ENCODE peak calls at places on chromosomes 4 and X, in nine cellular contexts. One of them, this sample, is unnamed.

GRCh38 chr4:77921701-77922100 is 59.1 kb downstream of the MRPL1 start:
- DNase-seq in NAMALWA: no peak
- DNase-seq in kidney tubule cell: peak; percentile 88
- DNase-seq in ELR: peak; percentile 95
- DNase-seq in fibroblast of lung: peak; percentile 88
- DNase-seq in stimulated activated CD4-positive, alpha-beta T cell treated with anti-CD3 and anti-CD28 coated beads, TNF-alpha, amount 100 ng/mL, for 4 hours: no peak
- DNase-seq in activated gamma-delta T cell treated with Interleukin-2 at 50 U/mL for 16 hours: no peak
- DNase-seq in H54: peak; percentile 16
- DNase-seq in GM13976: no peak
- DNase-seq in this sample: no peak

GRCh38 chr4:88720749-88721428 is 23.3 kb upstream of the NAP1L5 start:
- DNase-seq in ELR: no peak
- DNase-seq in fibroblast of lung: no peak
- DNase-seq in H54: no peak
- DNase-seq in activated gamma-delta T cell treated with Interleukin-2 at 50 U/mL for 16 hours: no peak
- DNase-seq in kidney tubule cell: no peak
- DNase-seq in NAMALWA: no peak
- DNase-seq in GM13976: no peak
- DNase-seq in stimulated activated CD4-positive, alpha-beta T cell treated with anti-CD3 and anti-CD28 coated beads, TNF-alpha, amount 100 ng/mL, for 4 hours: no peak
- DNase-seq in this sample: no peak

GRCh38 chrX:95662200-95662599 is 1022.4 kb upstream of the DIAPH2 start:
- DNase-seq in kidney tubule cell: no peak
- DNase-seq in H54: no peak
- DNase-seq in NAMALWA: no peak
- DNase-seq in activated gamma-delta T cell treated with Interleukin-2 at 50 U/mL for 16 hours: no peak
- DNase-seq in fibroblast of lung: no peak
- DNase-seq in ELR: no peak
- DNase-seq in stimulated activated CD4-positive, alpha-beta T cell treated with anti-CD3 and anti-CD28 coated beads, TNF-alpha, amount 100 ng/mL, for 4 hours: no peak
- DNase-seq in GM13976: no peak
- DNase-seq in this sample: no peak

GRCh38 chrX:38717871-38718270 is 83.4 kb upstream of the MID1IP1 start:
- DNase-seq in NAMALWA: peak; percentile 42
- DNase-seq in ELR: peak; percentile 32
- DNase-seq in H54: no peak
- DNase-seq in activated gamma-delta T cell treated with Interleukin-2 at 50 U/mL for 16 hours: no peak
- DNase-seq in GM13976: peak; percentile 40
- DNase-seq in fibroblast of lung: peak; percentile 26
- DNase-seq in kidney tubule cell: peak; percentile 25
- DNase-seq in stimulated activated CD4-positive, alpha-beta T cell treated with anti-CD3 and anti-CD28 coated beads, TNF-alpha, amount 100 ng/mL, for 4 hours: no peak
- DNase-seq in this sample: peak; percentile 70

GRCh38 chrX:67692246-67692645 is 148.4 kb downstream of the AR start:
- DNase-seq in activated gamma-delta T cell treated with Interleukin-2 at 50 U/mL for 16 hours: no peak
- DNase-seq in fibroblast of lung: peak; percentile 24
- DNase-seq in GM13976: no peak
- DNase-seq in H54: no peak
- DNase-seq in NAMALWA: no peak
- DNase-seq in stimulated activated CD4-positive, alpha-beta T cell treated with anti-CD3 and anti-CD28 coated beads, TNF-alpha, amount 100 ng/mL, for 4 hours: no peak
- DNase-seq in ELR: peak; percentile 32
- DNase-seq in kidney tubule cell: peak; percentile 61
- DNase-seq in this sample: no peak

GRCh38 chrX:153546386-153546785 is 28.9 kb downstream of the ATP2B3 start:
- DNase-seq in activated gamma-delta T cell treated with Interleukin-2 at 50 U/mL for 16 hours: no peak
- DNase-seq in ELR: no peak
- DNase-seq in GM13976: no peak
- DNase-seq in fibroblast of lung: no peak
- DNase-seq in stimulated activated CD4-positive, alpha-beta T cell treated with anti-CD3 and anti-CD28 coated beads, TNF-alpha, amount 100 ng/mL, for 4 hours: no peak
- DNase-seq in kidney tubule cell: no peak
- DNase-seq in H54: no peak
- DNase-seq in NAMALWA: no peak
- DNase-seq in this sample: no peak

GRCh38 chrX:134849390-134849789 is 141.4 kb upstream of the SMIM10 start:
- DNase-seq in GM13976: no peak
- DNase-seq in activated gamma-delta T cell treated with Interleukin-2 at 50 U/mL for 16 hours: no peak
- DNase-seq in H54: no peak
- DNase-seq in kidney tubule cell: peak; percentile 65
- DNase-seq in stimulated activated CD4-positive, alpha-beta T cell treated with anti-CD3 and anti-CD28 coated beads, TNF-alpha, amount 100 ng/mL, for 4 hours: no peak
- DNase-seq in fibroblast of lung: peak; percentile 54
- DNase-seq in NAMALWA: no peak
- DNase-seq in ELR: peak; percentile 68
- DNase-seq in this sample: no peak

GRCh38 chr4:177032341-177032740 is 239.6 kb upstream of the VEGFC start:
- DNase-seq in GM13976: no peak
- DNase-seq in stimulated activated CD4-positive, alpha-beta T cell treated with anti-CD3 and anti-CD28 coated beads, TNF-alpha, amount 100 ng/mL, for 4 hours: no peak
- DNase-seq in kidney tubule cell: no peak
- DNase-seq in H54: no peak
- DNase-seq in fibroblast of lung: no peak
- DNase-seq in NAMALWA: no peak
- DNase-seq in activated gamma-delta T cell treated with Interleukin-2 at 50 U/mL for 16 hours: no peak
- DNase-seq in ELR: no peak
- DNase-seq in this sample: no peak

GRCh38 chr4:25209702-25210101 is 24.1 kb upstream of the PI4K2B start:
- DNase-seq in kidney tubule cell: no peak
- DNase-seq in fibroblast of lung: no peak
- DNase-seq in activated gamma-delta T cell treated with Interleukin-2 at 50 U/mL for 16 hours: no peak
- DNase-seq in NAMALWA: no peak
- DNase-seq in H54: no peak
- DNase-seq in stimulated activated CD4-positive, alpha-beta T cell treated with anti-CD3 and anti-CD28 coated beads, TNF-alpha, amount 100 ng/mL, for 4 hours: no peak
- DNase-seq in ELR: no peak
- DNase-seq in GM13976: no peak
- DNase-seq in this sample: no peak

GRCh38 chr4:185384877-185385465 is 10.8 kb downstream of the LRP2BP start:
- DNase-seq in fibroblast of lung: peak; percentile 18
- DNase-seq in NAMALWA: no peak
- DNase-seq in kidney tubule cell: no peak
- DNase-seq in activated gamma-delta T cell treated with Interleukin-2 at 50 U/mL for 16 hours: no peak
- DNase-seq in stimulated activated CD4-positive, alpha-beta T cell treated with anti-CD3 and anti-CD28 coated beads, TNF-alpha, amount 100 ng/mL, for 4 hours: no peak
- DNase-seq in H54: no peak
- DNase-seq in ELR: no peak
- DNase-seq in GM13976: no peak
- DNase-seq in this sample: no peak

GRCh38 chrX:118475903-118476302 is 19.7 kb upstream of the DOCK11 start:
- DNase-seq in activated gamma-delta T cell treated with Interleukin-2 at 50 U/mL for 16 hours: no peak
- DNase-seq in stimulated activated CD4-positive, alpha-beta T cell treated with anti-CD3 and anti-CD28 coated beads, TNF-alpha, amount 100 ng/mL, for 4 hours: no peak
- DNase-seq in H54: no peak
- DNase-seq in kidney tubule cell: no peak
- DNase-seq in NAMALWA: no peak
- DNase-seq in fibroblast of lung: no peak
- DNase-seq in GM13976: no peak
- DNase-seq in ELR: no peak
- DNase-seq in this sample: no peak

GRCh38 chr4:1695913-1696312 is 11.8 kb upstream of the FAM53A start:
- DNase-seq in stimulated activated CD4-positive, alpha-beta T cell treated with anti-CD3 and anti-CD28 coated beads, TNF-alpha, amount 100 ng/mL, for 4 hours: no peak
- DNase-seq in activated gamma-delta T cell treated with Interleukin-2 at 50 U/mL for 16 hours: no peak
- DNase-seq in kidney tubule cell: no peak
- DNase-seq in NAMALWA: no peak
- DNase-seq in ELR: no peak
- DNase-seq in fibroblast of lung: no peak
- DNase-seq in H54: no peak
- DNase-seq in GM13976: no peak
- DNase-seq in this sample: no peak

GRCh38 chr4:176261481-176261880 is 7.5 kb downstream of the ASB5 start:
- DNase-seq in ELR: no peak
- DNase-seq in NAMALWA: no peak
- DNase-seq in kidney tubule cell: no peak
- DNase-seq in H54: no peak
- DNase-seq in stimulated activated CD4-positive, alpha-beta T cell treated with anti-CD3 and anti-CD28 coated beads, TNF-alpha, amount 100 ng/mL, for 4 hours: no peak
- DNase-seq in fibroblast of lung: peak; percentile 95
- DNase-seq in activated gamma-delta T cell treated with Interleukin-2 at 50 U/mL for 16 hours: no peak
- DNase-seq in GM13976: no peak
- DNase-seq in this sample: no peak

GRCh38 chrX:119266364-119266995 is 30.4 kb downstream of the PGRMC1 start:
- DNase-seq in H54: peak; percentile 11
- DNase-seq in GM13976: peak; percentile 26
- DNase-seq in ELR: peak; percentile 38
- DNase-seq in NAMALWA: peak; percentile 38
- DNase-seq in stimulated activated CD4-positive, alpha-beta T cell treated with anti-CD3 and anti-CD28 coated beads, TNF-alpha, amount 100 ng/mL, for 4 hours: no peak
- DNase-seq in fibroblast of lung: peak; percentile 33
- DNase-seq in kidney tubule cell: peak; percentile 29
- DNase-seq in activated gamma-delta T cell treated with Interleukin-2 at 50 U/mL for 16 hours: no peak
- DNase-seq in this sample: peak; percentile 63

GRCh38 chr4:77385124-77385969 is 220.3 kb upstream of the CXCL13 start:
- DNase-seq in fibroblast of lung: peak; percentile 77
- DNase-seq in H54: peak; percentile 15
- DNase-seq in kidney tubule cell: peak; percentile 67
- DNase-seq in NAMALWA: peak; percentile 75
- DNase-seq in GM13976: peak; percentile 36
- DNase-seq in ELR: peak; percentile 55
- DNase-seq in activated gamma-delta T cell treated with Interleukin-2 at 50 U/mL for 16 hours: peak; percentile 35
- DNase-seq in stimulated activated CD4-positive, alpha-beta T cell treated with anti-CD3 and anti-CD28 coated beads, TNF-alpha, amount 100 ng/mL, for 4 hours: peak; percentile 4
- DNase-seq in this sample: peak; percentile 67

GRCh38 chrX:153934473-153935325 is at the start of gene NAA10:
- DNase-seq in GM13976: peak; percentile 94
- DNase-seq in fibroblast of lung: peak; percentile 56
- DNase-seq in NAMALWA: peak; percentile 60
- DNase-seq in H54: peak; percentile 91
- DNase-seq in ELR: peak; percentile 79
- DNase-seq in kidney tubule cell: peak; percentile 83
- DNase-seq in activated gamma-delta T cell treated with Interleukin-2 at 50 U/mL for 16 hours: peak; percentile 43
- DNase-seq in stimulated activated CD4-positive, alpha-beta T cell treated with anti-CD3 and anti-CD28 coated beads, TNF-alpha, amount 100 ng/mL, for 4 hours: no peak
- DNase-seq in this sample: peak; percentile 89

GRCh38 chrX:34987646-34988045 is 45.0 kb downstream of the FAM47B start:
- DNase-seq in GM13976: no peak
- DNase-seq in ELR: no peak
- DNase-seq in fibroblast of lung: no peak
- DNase-seq in kidney tubule cell: no peak
- DNase-seq in NAMALWA: no peak
- DNase-seq in activated gamma-delta T cell treated with Interleukin-2 at 50 U/mL for 16 hours: no peak
- DNase-seq in H54: no peak
- DNase-seq in stimulated activated CD4-positive, alpha-beta T cell treated with anti-CD3 and anti-CD28 coated beads, TNF-alpha, amount 100 ng/mL, for 4 hours: no peak
- DNase-seq in this sample: no peak

GRCh38 chr4:10015140-10015753 is 6.0 kb downstream of the SLC2A9 start:
- DNase-seq in kidney tubule cell: peak; percentile 67
- DNase-seq in NAMALWA: peak; percentile 47
- DNase-seq in stimulated activated CD4-positive, alpha-beta T cell treated with anti-CD3 and anti-CD28 coated beads, TNF-alpha, amount 100 ng/mL, for 4 hours: no peak
- DNase-seq in activated gamma-delta T cell treated with Interleukin-2 at 50 U/mL for 16 hours: no peak
- DNase-seq in H54: no peak
- DNase-seq in ELR: peak; percentile 30
- DNase-seq in GM13976: no peak
- DNase-seq in fibroblast of lung: peak; percentile 58
- DNase-seq in this sample: peak; percentile 78

GRCh38 chr4:84971319-84971932 is 4.9 kb upstream of the WDFY3 start:
- DNase-seq in ELR: peak; percentile 75
- DNase-seq in fibroblast of lung: peak; percentile 81
- DNase-seq in kidney tubule cell: peak; percentile 58
- DNase-seq in NAMALWA: peak; percentile 54
- DNase-seq in stimulated activated CD4-positive, alpha-beta T cell treated with anti-CD3 and anti-CD28 coated beads, TNF-alpha, amount 100 ng/mL, for 4 hours: no peak
- DNase-seq in GM13976: peak; percentile 26
- DNase-seq in activated gamma-delta T cell treated with Interleukin-2 at 50 U/mL for 16 hours: no peak
- DNase-seq in H54: no peak
- DNase-seq in this sample: peak; percentile 72

GRCh38 chr4:52873191-52873590 is 11.1 kb downstream of the RASL11B start:
- DNase-seq in fibroblast of lung: no peak
- DNase-seq in H54: peak; percentile 18
- DNase-seq in NAMALWA: no peak
- DNase-seq in GM13976: no peak
- DNase-seq in ELR: no peak
- DNase-seq in stimulated activated CD4-positive, alpha-beta T cell treated with anti-CD3 and anti-CD28 coated beads, TNF-alpha, amount 100 ng/mL, for 4 hours: no peak
- DNase-seq in kidney tubule cell: no peak
- DNase-seq in activated gamma-delta T cell treated with Interleukin-2 at 50 U/mL for 16 hours: no peak
- DNase-seq in this sample: no peak

GRCh38 chr4:168618577-168619265 is 121.9 kb downstream of the PALLD start:
- DNase-seq in NAMALWA: no peak
- DNase-seq in stimulated activated CD4-positive, alpha-beta T cell treated with anti-CD3 and anti-CD28 coated beads, TNF-alpha, amount 100 ng/mL, for 4 hours: no peak
- DNase-seq in H54: no peak
- DNase-seq in ELR: peak; percentile 65
- DNase-seq in activated gamma-delta T cell treated with Interleukin-2 at 50 U/mL for 16 hours: no peak
- DNase-seq in kidney tubule cell: peak; percentile 93
- DNase-seq in GM13976: no peak
- DNase-seq in fibroblast of lung: peak; percentile 42
- DNase-seq in this sample: no peak

GRCh38 chrX:40996886-40997530 is 88.2 kb upstream of the USP9X start:
- DNase-seq in GM13976: no peak
- DNase-seq in H54: no peak
- DNase-seq in kidney tubule cell: peak; percentile 36
- DNase-seq in stimulated activated CD4-positive, alpha-beta T cell treated with anti-CD3 and anti-CD28 coated beads, TNF-alpha, amount 100 ng/mL, for 4 hours: no peak
- DNase-seq in ELR: peak; percentile 67
- DNase-seq in NAMALWA: peak; percentile 70
- DNase-seq in fibroblast of lung: peak; percentile 85
- DNase-seq in activated gamma-delta T cell treated with Interleukin-2 at 50 U/mL for 16 hours: no peak
- DNase-seq in this sample: peak; percentile 80

GRCh38 chr4:103397527-103397926 is 199.4 kb upstream of the CENPE start:
- DNase-seq in ELR: no peak
- DNase-seq in activated gamma-delta T cell treated with Interleukin-2 at 50 U/mL for 16 hours: no peak
- DNase-seq in GM13976: no peak
- DNase-seq in kidney tubule cell: no peak
- DNase-seq in H54: no peak
- DNase-seq in stimulated activated CD4-positive, alpha-beta T cell treated with anti-CD3 and anti-CD28 coated beads, TNF-alpha, amount 100 ng/mL, for 4 hours: no peak
- DNase-seq in NAMALWA: no peak
- DNase-seq in fibroblast of lung: no peak
- DNase-seq in this sample: no peak

GRCh38 chr4:26083987-26084386 is 170.0 kb downstream of the SMIM20 start:
- DNase-seq in kidney tubule cell: peak; percentile 96
- DNase-seq in ELR: peak; percentile 90
- DNase-seq in fibroblast of lung: peak; percentile 92
- DNase-seq in GM13976: peak; percentile 32
- DNase-seq in H54: peak; percentile 37
- DNase-seq in stimulated activated CD4-positive, alpha-beta T cell treated with anti-CD3 and anti-CD28 coated beads, TNF-alpha, amount 100 ng/mL, for 4 hours: no peak
- DNase-seq in NAMALWA: no peak
- DNase-seq in activated gamma-delta T cell treated with Interleukin-2 at 50 U/mL for 16 hours: no peak
- DNase-seq in this sample: no peak

GRCh38 chr4:169342906-169343560 is 72.3 kb upstream of the SH3RF1 start:
- DNase-seq in activated gamma-delta T cell treated with Interleukin-2 at 50 U/mL for 16 hours: no peak
- DNase-seq in H54: no peak
- DNase-seq in stimulated activated CD4-positive, alpha-beta T cell treated with anti-CD3 and anti-CD28 coated beads, TNF-alpha, amount 100 ng/mL, for 4 hours: no peak
- DNase-seq in GM13976: no peak
- DNase-seq in kidney tubule cell: peak; percentile 43
- DNase-seq in NAMALWA: no peak
- DNase-seq in fibroblast of lung: no peak
- DNase-seq in ELR: peak; percentile 29
- DNase-seq in this sample: no peak

GRCh38 chr4:174204194-174204831 is 79.2 kb downstream of the FBXO8 start:
- DNase-seq in NAMALWA: no peak
- DNase-seq in GM13976: no peak
- DNase-seq in kidney tubule cell: no peak
- DNase-seq in stimulated activated CD4-positive, alpha-beta T cell treated with anti-CD3 and anti-CD28 coated beads, TNF-alpha, amount 100 ng/mL, for 4 hours: no peak
- DNase-seq in ELR: no peak
- DNase-seq in activated gamma-delta T cell treated with Interleukin-2 at 50 U/mL for 16 hours: no peak
- DNase-seq in fibroblast of lung: no peak
- DNase-seq in H54: no peak
- DNase-seq in this sample: no peak

GRCh38 chr4:173883821-173884220 is 353.8 kb upstream of the HAND2 start:
- DNase-seq in ELR: no peak
- DNase-seq in fibroblast of lung: peak; percentile 30
- DNase-seq in NAMALWA: no peak
- DNase-seq in H54: no peak
- DNase-seq in GM13976: no peak
- DNase-seq in activated gamma-delta T cell treated with Interleukin-2 at 50 U/mL for 16 hours: no peak
- DNase-seq in kidney tubule cell: no peak
- DNase-seq in stimulated activated CD4-positive, alpha-beta T cell treated with anti-CD3 and anti-CD28 coated beads, TNF-alpha, amount 100 ng/mL, for 4 hours: no peak
- DNase-seq in this sample: no peak

GRCh38 chr4:37953620-37954325 is 6.4 kb upstream of the PTTG2 start:
- DNase-seq in kidney tubule cell: no peak
- DNase-seq in H54: no peak
- DNase-seq in GM13976: no peak
- DNase-seq in stimulated activated CD4-positive, alpha-beta T cell treated with anti-CD3 and anti-CD28 coated beads, TNF-alpha, amount 100 ng/mL, for 4 hours: no peak
- DNase-seq in fibroblast of lung: peak; percentile 66
- DNase-seq in NAMALWA: no peak
- DNase-seq in activated gamma-delta T cell treated with Interleukin-2 at 50 U/mL for 16 hours: no peak
- DNase-seq in ELR: peak; percentile 15
- DNase-seq in this sample: no peak

GRCh38 chr4:172986114-172986513 is 182.5 kb upstream of the GALNT7 start:
- DNase-seq in H54: no peak
- DNase-seq in ELR: no peak
- DNase-seq in NAMALWA: no peak
- DNase-seq in GM13976: no peak
- DNase-seq in stimulated activated CD4-positive, alpha-beta T cell treated with anti-CD3 and anti-CD28 coated beads, TNF-alpha, amount 100 ng/mL, for 4 hours: no peak
- DNase-seq in fibroblast of lung: no peak
- DNase-seq in activated gamma-delta T cell treated with Interleukin-2 at 50 U/mL for 16 hours: no peak
- DNase-seq in kidney tubule cell: no peak
- DNase-seq in this sample: no peak

GRCh38 chrX:29746326-29746725 is 469.0 kb upstream of the MAGEB2 start:
- DNase-seq in NAMALWA: no peak
- DNase-seq in kidney tubule cell: no peak
- DNase-seq in H54: no peak
- DNase-seq in ELR: no peak
- DNase-seq in GM13976: no peak
- DNase-seq in stimulated activated CD4-positive, alpha-beta T cell treated with anti-CD3 and anti-CD28 coated beads, TNF-alpha, amount 100 ng/mL, for 4 hours: no peak
- DNase-seq in activated gamma-delta T cell treated with Interleukin-2 at 50 U/mL for 16 hours: no peak
- DNase-seq in fibroblast of lung: peak; percentile 11
- DNase-seq in this sample: no peak

GRCh38 chrX:119541188-119541587 is 24.0 kb downstream of the STEEP1 start:
- DNase-seq in activated gamma-delta T cell treated with Interleukin-2 at 50 U/mL for 16 hours: no peak
- DNase-seq in fibroblast of lung: peak; percentile 63
- DNase-seq in H54: peak; percentile 48
- DNase-seq in kidney tubule cell: peak; percentile 79
- DNase-seq in GM13976: no peak
- DNase-seq in stimulated activated CD4-positive, alpha-beta T cell treated with anti-CD3 and anti-CD28 coated beads, TNF-alpha, amount 100 ng/mL, for 4 hours: no peak
- DNase-seq in ELR: peak; percentile 87
- DNase-seq in NAMALWA: no peak
- DNase-seq in this sample: no peak